ENCODE peak calls at places on chromosomes 16 and 17, in four cellular contexts. I is GM12878; O is stimulated activated CD4-positive, alpha-beta T cell treated with anti-CD3 and anti-CD28 coated beads, Interleukin-15, amount 100 ng/mL, for 24 hours; D is stimulated activated CD8-positive, alpha-beta memory T cell treated with anti-CD3 and anti-CD28 coated beads, Interleukin-4, amount 100 ng/mL, for 1 hour. G is an unnamed sample.

GRCh38 chr16:27253526-27253930 is 15.0 kb downstream of the NSMCE1 start:
- DNase-seq in I (no peak), O (no peak), D (no peak), G (peak; percentile 18)

GRCh38 chr17:78324391-78325075 is 35.3 kb downstream of the SOCS3 start:
- DNase-seq in I (no peak), O (peak; percentile 42), D (no peak), G (peak; percentile 56)

GRCh38 chr16:3578610-3579551 is 1.7 kb upstream of the NLRC3 start:
- DNase-seq in I (peak; percentile 56), O (peak; percentile 78), D (peak; percentile 40), G (no peak)

GRCh38 chr17:4205917-4206316 is 57.9 kb downstream of the ANKFY1 start:
- DNase-seq in I (no peak), O (no peak), D (no peak), G (no peak)

GRCh38 chr16:85557976-85558589 is 55.0 kb upstream of the GSE1 start:
- DNase-seq in I (no peak), O (no peak), D (no peak), G (no peak)

GRCh38 chr17:31657876-31658275 is 201.2 kb downstream of the COPRS start:
- DNase-seq in I (no peak), O (no peak), D (no peak), G (no peak)

GRCh38 chr17:59406278-59406677 is 74.8 kb downstream of the YPEL2 start:
- DNase-seq in I (no peak), O (no peak), D (no peak), G (no peak)

GRCh38 chr17:50288306-50288705 is 14.0 kb downstream of the TMEM92 start:
- DNase-seq in I (no peak), O (no peak), D (no peak), G (no peak)

GRCh38 chr17:72640415-72641165 is 451.9 kb downstream of the SLC39A11 start:
- DNase-seq in I (no peak), O (no peak), D (no peak), G (no peak)

GRCh38 chr16:86042996-86043725 is 144.2 kb downstream of the IRF8 start:
- DNase-seq in I (no peak), O (no peak), D (no peak), G (no peak)

GRCh38 chr17:49210158-49211029 is at the start of the genes ABI3 and GNGT2:
- DNase-seq in I (peak; percentile 92), O (peak; percentile 79), D (no peak), G (no peak)

GRCh38 chr17:37737971-37738370 is 6.9 kb downstream of the HNF1B start:
- DNase-seq in I (no peak), O (no peak), D (no peak), G (no peak)

GRCh38 chr16:57576429-57576870 is 34.0 kb downstream of the ADGRG5 start:
- DNase-seq in I (peak; percentile 26), O (peak; percentile 88), D (peak; percentile 74), G (peak; percentile 69)

GRCh38 chr16:78750611-78751010 is 651.2 kb downstream of the WWOX start:
- DNase-seq in I (no peak), O (no peak), D (no peak), G (no peak)

GRCh38 chr16:67279296-67280089 is at the start of gene PLEKHG4:
- DNase-seq in I (peak; percentile 13), O (peak; percentile 89), D (peak; percentile 35), G (peak; percentile 54)

GRCh38 chr16:78906135-78906534 is 694.4 kb downstream of the MAF start:
- DNase-seq in I (no peak), O (no peak), D (no peak), G (no peak)

GRCh38 chr17:42920106-42920900 is 19.7 kb downstream of the G6PC1 start:
- DNase-seq in I (no peak), O (no peak), D (no peak), G (no peak)

GRCh38 chr17:63911657-63912100 is 621 bp upstream of the CSHL1 start:
- DNase-seq in I (no peak), O (peak; percentile 74), D (peak; percentile 47), G (no peak)

GRCh38 chr16:5649762-5650445 is 552.3 kb upstream of the EEF2KMT start:
- DNase-seq in I (no peak), O (no peak), D (no peak), G (no peak)

GRCh38 chr17:27294689-27295630 is 1.0 kb downstream of the WSB1 start:
- DNase-seq in I (peak; percentile 66), O (peak; percentile 52), D (peak; percentile 22), G (no peak)

GRCh38 chr17:44808156-44808555 is 21.9 kb downstream of the GJC1 start:
- DNase-seq in I (no peak), O (no peak), D (no peak), G (no peak)

GRCh38 chr17:1067282-1067956 is 70.5 kb downstream of the TIMM22 start:
- DNase-seq in I (no peak), O (no peak), D (no peak), G (no peak)

GRCh38 chr17:80111702-80112470 is 10.5 kb downstream of the GAA start:
- DNase-seq in I (no peak), O (no peak), D (no peak), G (no peak)

GRCh38 chr16:11016993-11017392 is 72.6 kb downstream of the CLEC16A start:
- DNase-seq in I (no peak), O (peak; percentile 40), D (peak; percentile 2), G (no peak)

GRCh38 chr16:79601092-79601977 is 798 bp upstream of the MAF start:
- DNase-seq in I (no peak), O (peak; percentile 37), D (no peak), G (peak; percentile 91)

GRCh38 chr16:25141648-25142047 is 30.1 kb downstream of the LCMT1 start:
- DNase-seq in I (no peak), O (no peak), D (no peak), G (no peak)

GRCh38 chr16:79509221-79509631 is 91.3 kb downstream of the MAF start:
- DNase-seq in I (no peak), O (no peak), D (no peak), G (peak; percentile 48)

GRCh38 chr17:59361386-59361785 is 29.9 kb downstream of the YPEL2 start:
- DNase-seq in I (no peak), O (peak; percentile 42), D (no peak), G (no peak)

GRCh38 chr16:27432600-27432957 is 30.6 kb downstream of the IL21R start:
- DNase-seq in I (no peak), O (no peak), D (no peak), G (no peak)

GRCh38 chr17:68533887-68534700 is 21.9 kb downstream of the PRKAR1A start:
- DNase-seq in I (no peak), O (no peak), D (no peak), G (no peak)

GRCh38 chr16:57732683-57733082 is 2.9 kb upstream of the KATNB1 start:
- DNase-seq in I (no peak), O (no peak), D (no peak), G (no peak)